ENCODE peak calls at places on chromosomes 16 and 17, in five cellular contexts. Y, Z, W, H and Q are unnamed samples.

GRCh38 chr17:19337712-19338023 is 24.9 kb downstream of the B9D1 start:
- DNase-seq in H (no peak), Z (no peak), Y (no peak), W (no peak), Q (no peak)

GRCh38 chr17:3667366-3668278 is 756 bp downstream of the TAX1BP3 start:
- DNase-seq in Z (peak; percentile 98), Y (peak; percentile 92), W (peak; percentile 92), H (peak; percentile 91), Q (no peak)

GRCh38 chr17:35432176-35433074 is at the start of gene SLFN12:
- DNase-seq in Z (peak; percentile 97), W (peak; percentile 97), H (peak; percentile 98), Y (peak; percentile 98), Q (peak; percentile 63)

GRCh38 chr17:19508327-19508867 is 25.3 kb upstream of the SLC47A1 start:
- DNase-seq in W (peak; percentile 56), Z (no peak), Y (no peak), H (no peak), Q (no peak)

GRCh38 chr17:4679652-4680051 is 24.3 kb downstream of the PELP1 start:
- DNase-seq in H (peak; percentile 79), Z (peak; percentile 33), W (peak; percentile 78), Y (peak; percentile 69), Q (no peak)

GRCh38 chr16:18958621-18959578 is 24.8 kb upstream of the TMC7 start:
- DNase-seq in H (peak; percentile 3), W (no peak), Z (peak; percentile 16), Y (peak; percentile 40), Q (no peak)

GRCh38 chr17:78544876-78545755 is 32.1 kb downstream of the DNAH17 start:
- DNase-seq in H (no peak), Y (no peak), Z (no peak), W (no peak), Q (no peak)

GRCh38 chr16:50677351-50677750 is 3.8 kb downstream of the SNX20 start:
- DNase-seq in Z (no peak), H (no peak), Y (no peak), W (no peak), Q (no peak)

GRCh38 chr16:29925173-29925804 is 737 bp downstream of the KCTD13 start:
- DNase-seq in H (no peak), W (no peak), Y (peak; percentile 10), Z (peak; percentile 35), Q (peak; percentile 14)

GRCh38 chr17:1606352-1606985 is 22.2 kb downstream of the SLC43A2 start:
- DNase-seq in H (no peak), Y (no peak), W (no peak), Z (no peak), Q (no peak)

GRCh38 chr17:37502009-37502936 is 12.6 kb downstream of the DUSP14 start:
- DNase-seq in W (no peak), H (no peak), Y (no peak), Z (no peak), Q (no peak)

GRCh38 chr17:81842725-81843504 is 8.1 kb upstream of the PPP1R27 start:
- DNase-seq in Y (no peak), W (no peak), H (no peak), Z (no peak), Q (no peak)

GRCh38 chr17:48663134-48663924 is 37.2 kb upstream of the HOXB9 start:
- DNase-seq in Y (no peak), H (no peak), Z (no peak), W (peak; percentile 33), Q (no peak)

GRCh38 chr17:1959871-1960569 is 65.1 kb downstream of the RTN4RL1 start:
- DNase-seq in Y (no peak), Z (peak; percentile 68), H (peak; percentile 61), W (no peak), Q (no peak)

GRCh38 chr17:50474523-50474922 is 4.1 kb upstream of the RSAD1 start:
- DNase-seq in W (no peak), Z (no peak), H (no peak), Y (no peak), Q (no peak)

GRCh38 chr17:37107406-37108083 is 158.8 kb downstream of the AATF start:
- DNase-seq in H (peak; percentile 41), Z (peak; percentile 19), W (no peak), Y (peak; percentile 75), Q (no peak)

GRCh38 chr16:49557070-49557446 is 183.5 kb downstream of the C16orf78 start:
- DNase-seq in H (no peak), W (peak; percentile 84), Y (no peak), Z (no peak), Q (peak; percentile 59)

GRCh38 chr16:70683146-70683944 is 2.5 kb downstream of the MTSS2 start:
- DNase-seq in W (no peak), H (no peak), Z (no peak), Y (no peak), Q (no peak)

GRCh38 chr16:85554114-85554790 is 58.9 kb upstream of the GSE1 start:
- DNase-seq in Y (peak; percentile 90), Z (peak; percentile 86), W (peak; percentile 90), H (peak; percentile 80), Q (peak; percentile 54)

GRCh38 chr16:73616186-73616585 is 568.3 kb upstream of the ZFHX3 start:
- DNase-seq in W (peak; percentile 68), Y (no peak), Z (no peak), H (no peak), Q (peak; percentile 37)

GRCh38 chr17:75047398-75048098 is 523 bp downstream of the KCTD2 start:
- DNase-seq in H (no peak), Z (peak; percentile 44), W (no peak), Y (peak; percentile 8), Q (peak; percentile 38)

GRCh38 chr16:11634307-11634706 is 33.9 kb upstream of the SNN start:
- DNase-seq in Y (no peak), Z (no peak), W (no peak), H (no peak), Q (no peak)

GRCh38 chr16:11631214-11631613 is 37.0 kb upstream of the SNN start:
- DNase-seq in Y (no peak), W (no peak), Z (no peak), H (no peak), Q (no peak)

GRCh38 chr16:11632455-11632921 is 35.8 kb upstream of the SNN start:
- DNase-seq in H (peak; percentile 93), Y (peak; percentile 91), Z (peak; percentile 96), W (peak; percentile 58), Q (peak; percentile 51)

GRCh38 chr16:11635127-11635652 is 33.1 kb upstream of the SNN start:
- DNase-seq in Z (no peak), Y (no peak), W (no peak), H (no peak), Q (no peak)

GRCh38 chr16:11633113-11633512 is 35.1 kb upstream of the SNN start:
- DNase-seq in H (no peak), W (no peak), Y (no peak), Z (no peak), Q (no peak)
- H3K9ac ChIP-seq in H (peak overlapping the region; percentile 88), W (no peak overlapping the region), Y (peak overlapping the region; percentile 32), Z (peak overlapping the region; percentile 63), Q (peak overlapping the region; percentile 38)

GRCh38 chr16:88360999-88361398 is 21.8 kb upstream of the ZNF469 start:
- DNase-seq in H (no peak), Y (no peak), W (no peak), Z (no peak), Q (no peak)
- H3K9ac ChIP-seq in H (no peak overlapping the region), Y (no peak overlapping the region), W (no peak overlapping the region), Z (no peak overlapping the region), Q (no peak overlapping the region)

GRCh38 chr17:58250344-58251011 is 12.1 kb downstream of the LPO start:
- DNase-seq in Z (no peak), H (no peak), W (no peak), Y (no peak), Q (no peak)
- H3K9ac ChIP-seq in Z (no peak overlapping the region), H (no peak overlapping the region), W (no peak overlapping the region), Y (no peak overlapping the region), Q (no peak overlapping the region)

DNA sequence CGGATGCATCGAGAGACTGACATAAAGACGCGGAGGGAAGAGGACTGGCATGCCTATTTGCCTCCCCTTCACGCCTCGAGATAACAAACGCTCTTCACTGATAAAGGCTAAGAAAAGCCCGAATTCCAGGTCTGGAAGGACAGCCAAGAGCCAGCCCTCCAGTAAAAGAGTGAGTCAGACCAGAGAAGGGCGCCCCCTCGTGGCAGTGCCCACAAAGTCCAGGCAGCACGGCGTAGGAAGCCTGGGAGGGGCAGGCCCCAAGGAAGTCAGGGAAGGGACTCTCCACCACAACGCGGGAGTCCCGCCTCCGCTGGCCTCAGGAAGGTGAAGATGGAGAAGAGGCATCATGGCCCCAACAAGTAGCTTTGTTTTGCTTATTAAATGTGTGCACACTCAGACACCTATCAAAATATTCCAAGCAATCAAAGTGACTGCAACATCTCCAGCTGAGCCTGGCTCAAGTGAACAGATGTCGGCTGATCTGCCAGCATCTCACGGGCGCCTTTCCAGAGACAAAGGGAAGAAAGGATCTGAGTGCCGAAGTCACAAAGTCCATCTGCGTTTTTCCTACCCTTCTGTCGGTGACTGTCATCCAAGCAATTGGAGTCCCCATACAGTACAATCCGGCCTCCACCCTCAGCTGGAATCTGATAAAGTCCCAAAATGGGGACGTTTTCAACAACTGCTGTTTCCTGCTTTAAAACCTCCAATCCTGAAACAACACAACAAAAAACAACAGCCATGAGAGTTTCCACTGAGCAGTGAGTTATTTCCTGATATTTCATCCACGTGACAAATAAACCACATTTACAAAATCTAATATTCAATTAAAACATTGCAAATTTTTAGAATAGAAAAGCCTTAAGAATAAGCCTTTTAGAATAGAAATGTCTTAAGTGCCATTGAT is 20.4 kb upstream of the SLC38A8 start:
- DNase-seq in Z (peak; percentile 82), H (peak; percentile 74), W (peak; percentile 98), Y (peak; percentile 73), Q (peak; percentile 86)
- H3K9ac ChIP-seq in Z (no peak overlapping the region), H (no peak overlapping the region), W (no peak overlapping the region), Y (no peak overlapping the region), Q (no peak overlapping the region)

GRCh38 chr17:83144421-83145357 is 65.3 kb downstream of the METRNL start:
- DNase-seq in H (peak; percentile 5), Z (peak; percentile 36), Y (no peak), W (no peak), Q (no peak)
- H3K9ac ChIP-seq in H (no peak overlapping the region), Z (peak overlapping the region; percentile 5), Y (no peak overlapping the region), W (no peak overlapping the region), Q (peak overlapping the region; percentile 15)

DNA sequence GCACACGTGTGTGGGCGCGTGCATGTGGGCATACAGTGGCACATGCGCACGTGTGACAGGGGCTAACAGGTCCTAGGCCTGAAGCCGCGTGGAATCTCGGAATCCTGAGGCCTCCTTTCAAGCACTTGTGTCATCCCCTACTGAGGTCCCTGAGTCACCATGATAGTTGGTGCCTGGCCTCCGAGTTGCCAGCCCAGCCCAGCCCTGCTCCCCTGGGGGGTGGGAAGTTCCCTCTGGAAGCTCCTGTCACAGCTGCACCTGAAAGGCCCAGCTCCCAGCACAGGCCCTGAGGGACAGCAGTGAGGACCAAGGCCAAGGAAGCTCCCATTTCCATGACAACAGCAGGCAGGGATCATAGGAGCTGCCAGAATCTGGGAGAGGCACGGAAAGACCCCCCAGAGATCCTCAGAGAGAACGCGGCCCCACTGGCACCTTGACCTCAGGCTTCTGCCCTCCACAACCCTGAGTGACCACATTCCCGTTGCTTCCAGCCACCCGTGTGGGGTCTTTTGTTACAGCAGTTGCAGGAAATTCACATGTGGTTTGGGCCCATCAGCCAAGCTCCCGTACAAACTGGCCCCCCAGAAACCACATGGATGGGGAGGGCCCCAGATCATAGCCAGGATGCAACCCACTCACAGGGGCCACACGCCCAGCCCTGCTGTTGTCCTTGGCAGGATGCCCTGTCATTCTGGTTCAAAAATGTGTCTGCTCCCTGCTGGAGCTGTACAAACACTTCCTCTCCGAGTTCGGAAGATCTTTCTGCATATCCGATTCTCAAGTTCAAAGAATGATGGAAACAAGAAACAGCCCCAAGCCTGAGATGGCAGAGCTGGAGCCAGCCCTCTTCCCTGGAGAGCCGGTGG is 35.2 kb upstream of the ENPP7 start:
- DNase-seq in Y (peak; percentile 60), Z (peak; percentile 40), H (no peak), W (no peak), Q (no peak)
- H3K9ac ChIP-seq in Y (no peak overlapping the region), Z (no peak overlapping the region), H (no peak overlapping the region), W (no peak overlapping the region), Q (no peak overlapping the region)

GRCh38 chr17:43932357-43932756 is 9.9 kb downstream of the PPY start:
- DNase-seq in W (no peak), Z (no peak), Y (no peak), H (no peak), Q (no peak)
- H3K9ac ChIP-seq in W (no peak overlapping the region), Z (no peak overlapping the region), Y (no peak overlapping the region), H (no peak overlapping the region), Q (no peak overlapping the region)